ENCODE peak calls at places on chromosomes 5 and 9, in eight cellular contexts. E, M, F, T, H, R, B and C are unnamed samples.

GRCh38 chr5:170503970-170504525 is at the start of gene KCNIP1:
- DNase-seq in E (no peak), M (no peak), F (peak), T (no peak), H (no peak), R (peak), B (no peak), C (no peak)

GRCh38 chr9:81826541-81826906 is 101.7 kb upstream of the SPATA31D4 start:
- DNase-seq in E (peak), M (no peak), F (no peak), T (no peak), H (peak), R (peak), B (no peak), C (peak)

GRCh38 chr5:40428129-40428528 is 251.6 kb upstream of the PTGER4 start:
- DNase-seq in E (no peak), M (no peak), F (peak), T (no peak), H (no peak), R (no peak), B (no peak), C (no peak)

GRCh38 chr9:37491939-37492338 is 6.2 kb downstream of the POLR1E start:
- DNase-seq in E (no peak), M (no peak), F (no peak), T (no peak), H (no peak), R (no peak), B (no peak), C (no peak)

GRCh38 chr9:137446851-137447471 is 5.8 kb upstream of the ENTPD8 start:
- DNase-seq in E (no peak), M (no peak), F (no peak), T (no peak), H (no peak), R (no peak), B (no peak), C (no peak)

GRCh38 chr5:111070272-111071134 is 1.0 kb upstream of the TSLP start:
- DNase-seq in E (no peak), M (no peak), F (peak), T (no peak), H (no peak), R (no peak), B (no peak), C (no peak)

GRCh38 chr5:149730620-149731331 is 666 bp downstream of the PPARGC1B start:
- DNase-seq in E (peak), M (no peak), F (peak), T (peak), H (peak), R (peak), B (no peak), C (no peak)

GRCh38 chr5:17105744-17106450 is 111.5 kb upstream of the BASP1 start:
- DNase-seq in E (no peak), M (no peak), F (no peak), T (no peak), H (no peak), R (no peak), B (peak), C (no peak)

GRCh38 chr9:127109212-127109711 is 13.2 kb downstream of the ANGPTL2 start:
- DNase-seq in E (no peak), M (no peak), F (peak), T (no peak), H (no peak), R (no peak), B (no peak), C (no peak)

GRCh38 chr9:16461231-16461840 is 409.1 kb downstream of the BNC2 start:
- DNase-seq in E (no peak), M (no peak), F (no peak), T (no peak), H (no peak), R (peak), B (no peak), C (no peak)

GRCh38 chr5:112957970-112958773 is 18.4 kb upstream of the DCP2 start:
- DNase-seq in E (peak), M (peak), F (peak), T (no peak), H (no peak), R (no peak), B (peak), C (no peak)

GRCh38 chr9:134922932-134923240 is 5.2 kb upstream of the FCN1 start:
- DNase-seq in E (peak), M (no peak), F (no peak), T (no peak), H (no peak), R (no peak), B (no peak), C (no peak)

GRCh38 chr5:126445502-126446174 is 22.4 kb downstream of the GRAMD2B start:
- DNase-seq in E (no peak), M (peak), F (no peak), T (no peak), H (no peak), R (no peak), B (no peak), C (no peak)

GRCh38 chr5:167899490-167899889 is 392.0 kb upstream of the WWC1 start:
- DNase-seq in E (no peak), M (no peak), F (peak), T (no peak), H (no peak), R (no peak), B (no peak), C (no peak)

GRCh38 chr9:127578952-127579853 is 32.9 kb upstream of the STXBP1 start:
- DNase-seq in E (peak), M (peak), F (peak), T (peak), H (peak), R (peak), B (peak), C (peak)

GRCh38 chr9:114484854-114485443 is 20.3 kb downstream of the WHRN start:
- DNase-seq in E (no peak), M (peak), F (peak), T (no peak), H (no peak), R (no peak), B (no peak), C (no peak)

GRCh38 chr9:1454211-1454979 is 404.2 kb downstream of the DMRT2 start:
- DNase-seq in E (no peak), M (no peak), F (no peak), T (no peak), H (no peak), R (no peak), B (no peak), C (no peak)